ENCODE peak calls at places on chromosomes 1 and 21, in six cellular contexts. G, J, Z, R, I and V are unnamed samples.

GRCh38 chr1:151839457-151840409 is at the start of gene C2CD4D:
- DNase-seq in G (peak), J (peak), R (no peak), I (peak), Z (peak), V (peak)

GRCh38 chr1:223706077-223706988 is 6.0 kb upstream of the CAPN2 start:
- DNase-seq in R (no peak), Z (no peak), J (peak), I (no peak), G (no peak), V (peak)

GRCh38 chr1:222970040-222970439 is 155.2 kb downstream of the DISP1 start:
- DNase-seq in R (no peak), Z (no peak), J (no peak), G (no peak), I (no peak), V (no peak)

GRCh38 chr1:51644533-51645197 is 27.8 kb downstream of the OSBPL9 start:
- DNase-seq in R (no peak), Z (no peak), I (no peak), J (no peak), G (no peak), V (no peak)

GRCh38 chr21:42313501-42313969 is 1.7 kb downstream of the TFF3 start:
- DNase-seq in I (no peak), Z (no peak), G (no peak), J (peak), R (no peak), V (peak)

GRCh38 chr1:115086176-115086830 is 3.0 kb downstream of the TSPAN2 start:
- DNase-seq in G (no peak), J (no peak), Z (no peak), R (no peak), I (no peak), V (no peak)

GRCh38 chr21:42369821-42370220 is 3.5 kb upstream of the TFF1 start:
- DNase-seq in R (no peak), G (no peak), I (no peak), Z (no peak), J (no peak), V (no peak)

GRCh38 chr1:145708063-145708462 is 895 bp upstream of the PDZK1 start:
- DNase-seq in G (no peak), I (no peak), R (no peak), Z (peak), J (no peak), V (no peak)

GRCh38 chr1:172898866-172899265 is 151.9 kb downstream of the TNFSF18 start:
- DNase-seq in Z (no peak), J (no peak), I (no peak), R (no peak), G (no peak), V (no peak)

GRCh38 chr21:36022704-36023103 is 37.6 kb downstream of the SETD4 start:
- DNase-seq in G (no peak), I (no peak), R (no peak), Z (no peak), J (no peak), V (no peak)

GRCh38 chr1:66271216-66271903 is 262.6 kb upstream of the SGIP1 start:
- DNase-seq in R (peak), Z (no peak), J (peak), I (peak), G (peak), V (peak)